ENCODE peak calls at places on chromosomes 5 and 9, in ten cellular contexts. D is dermis blood vessel endothelial cell; H is PC-3; L is dorsolateral prefrontal cortex; I is NCI-H1694 treated with DMSO at 0.1 percent for 48 hours; M is COR-L47; E is AG09319; K is activated effector memory CD4-positive, alpha-beta T cell treated with anti-CD3 and anti-CD28 coated beads, Interleukin-2, amount 50 U/mL, for 16 hours; P is RPMI7951; B is substantia nigra. N is an unnamed sample.

GRCh38 chr5:17411436-17411835 is 86.6 kb upstream of the TAF11L2 start:
- DNase-seq in D (no peak), H (no peak), L (no peak), I (no peak), M (no peak), E (no peak), K (no peak), P (no peak), B (no peak), N (no peak)

GRCh38 chr5:139951983-139952382 is 91.1 kb downstream of the NRG2 start:
- DNase-seq in D (no peak), H (no peak), L (no peak), I (no peak), M (no peak), E (no peak), K (no peak), P (no peak), B (no peak), N (no peak)

GRCh38 chr5:82107277-82107676 is 135.5 kb downstream of the ATG10 start:
- DNase-seq in D (peak; percentile 39), H (peak; percentile 30), L (no peak), I (peak; percentile 3), M (no peak), E (peak; percentile 10), K (no peak), P (peak; percentile 3), B (no peak), N (no peak)

GRCh38 chr9:133958756-133959155 is 33.4 kb downstream of the VAV2 start:
- DNase-seq in D (no peak), H (no peak), L (no peak), I (no peak), M (no peak), E (no peak), K (no peak), P (no peak), B (no peak), N (no peak)

GRCh38 chr5:10524376-10525123 is 39.3 kb upstream of the ANKRD33B start:
- DNase-seq in D (no peak), H (no peak), L (peak; percentile 75), I (no peak), M (no peak), E (peak; percentile 82), K (no peak), P (peak; percentile 97), B (peak; percentile 15), N (peak; percentile 73)

GRCh38 chr5:132471006-132471907 is 19.3 kb downstream of the IRF1 start:
- DNase-seq in D (no peak), H (no peak), L (no peak), I (no peak), M (peak; percentile 73), E (no peak), K (peak; percentile 61), P (no peak), B (no peak), N (no peak)

GRCh38 chr5:123705741-123706140 is 193.8 kb downstream of the CSNK1G3 start:
- DNase-seq in D (no peak), H (peak; percentile 20), L (no peak), I (no peak), M (no peak), E (no peak), K (no peak), P (peak; percentile 29), B (no peak), N (no peak)

GRCh38 chr5:43038523-43038989 is 1.6 kb downstream of the ANXA2R start:
- DNase-seq in D (peak; percentile 60), H (peak; percentile 64), L (no peak), I (no peak), M (peak; percentile 30), E (no peak), K (peak; percentile 72), P (no peak), B (no peak), N (no peak)

GRCh38 chr5:180595381-180596114 is 4.2 kb upstream of the SCGB3A1 start:
- DNase-seq in D (no peak), H (no peak), L (no peak), I (no peak), M (no peak), E (no peak), K (no peak), P (no peak), B (no peak), N (no peak)

GRCh38 chr5:60295423-60295822 is 401.9 kb upstream of the PDE4D start:
- DNase-seq in D (peak; percentile 18), H (peak; percentile 39), L (no peak), I (no peak), M (peak; percentile 22), E (no peak), K (no peak), P (peak; percentile 26), B (no peak), N (no peak)

GRCh38 chr9:136204086-136204805 is 682 bp downstream of the LHX3 start:
- DNase-seq in D (no peak), H (no peak), L (no peak), I (no peak), M (no peak), E (no peak), K (no peak), P (no peak), B (no peak), N (no peak)

GRCh38 chr5:124746916-124747769 is 704 bp upstream of the ZNF608 start:
- DNase-seq in D (peak; percentile 98), H (peak; percentile 56), L (peak; percentile 74), I (peak; percentile 98), M (peak; percentile 89), E (peak; percentile 93), K (no peak), P (peak; percentile 94), B (peak; percentile 22), N (peak; percentile 79)

GRCh38 chr9:116589392-116590354 is 97.4 kb upstream of the TRIM32 start:
- DNase-seq in D (peak; percentile 11), H (peak; percentile 76), L (no peak), I (peak; percentile 5), M (no peak), E (no peak), K (no peak), P (peak; percentile 75), B (no peak), N (no peak)

GRCh38 chr9:79562749-79563386 is 8.9 kb upstream of the TLE4 start:
- DNase-seq in D (peak; percentile 27), H (peak; percentile 42), L (no peak), I (no peak), M (no peak), E (no peak), K (no peak), P (no peak), B (no peak), N (no peak)

GRCh38 chr5:32745317-32745716 is 34.2 kb downstream of the NPR3 start:
- DNase-seq in D (no peak), H (no peak), L (no peak), I (no peak), M (no peak), E (no peak), K (no peak), P (no peak), B (no peak), N (no peak)

GRCh38 chr9:106947501-106947900 is 84.5 kb downstream of the ZNF462 start:
- DNase-seq in D (no peak), H (no peak), L (no peak), I (no peak), M (no peak), E (no peak), K (no peak), P (no peak), B (no peak), N (no peak)

GRCh38 chr9:88106492-88106891 is 31.8 kb downstream of the SPATA31C2 start:
- DNase-seq in D (no peak), H (peak; percentile 49), L (no peak), I (no peak), M (no peak), E (peak; percentile 12), K (no peak), P (peak; percentile 34), B (no peak), N (no peak)

GRCh38 chr5:178304761-178305645 is 72.4 kb upstream of the PHYKPL start:
- DNase-seq in D (no peak), H (peak; percentile 82), L (no peak), I (no peak), M (no peak), E (no peak), K (peak; percentile 48), P (peak; percentile 6), B (no peak), N (no peak)

GRCh38 chr9:98471185-98471584 is 215.7 kb upstream of the TBC1D2 start:
- DNase-seq in D (no peak), H (no peak), L (no peak), I (no peak), M (no peak), E (no peak), K (no peak), P (no peak), B (no peak), N (no peak)

N was measured in anterior cingulate cortex.